ENCODE peak calls at places on chromosomes 5 and 9, in eight cellular contexts. W is mammary epithelial cell, U is adipocyte, M is ovary, Z is iPS DF 6.9, O is lung, G is spleen, X is heart right ventricle. F is an unnamed sample. For H3K4me1, the result is how much of the 10 kb centered on the place peaks cover.

GRCh38 chr9:121684381-121685145 is 33.1 kb downstream of the DAB2IP start:
- DNase-seq in W (no peak), U (peak), M (peak), Z (no peak), O (no peak), G (peak), X (no peak), F (peak)

GRCh38 chr5:36502608-36503007 is 103.8 kb upstream of the SLC1A3 start:
- DNase-seq in W (peak), U (peak), M (no peak), Z (no peak), O (no peak), G (no peak), X (no peak), F (peak)

GRCh38 chr9:79026311-79026710 is 545.5 kb upstream of the TLE4 start:
- DNase-seq in W (peak), U (no peak), M (no peak), Z (no peak), O (no peak), G (no peak), X (no peak), F (no peak)

GRCh38 chr9:16316406-16316805 is 554.1 kb downstream of the BNC2 start:
- DNase-seq in W (no peak), U (no peak), M (no peak), Z (no peak), O (no peak), G (no peak), X (no peak), F (no peak)

GRCh38 chr5:122163151-122164069 is 34.1 kb downstream of the ZNF474 start:
- DNase-seq in W (peak), U (peak), M (peak), Z (no peak), O (no peak), G (no peak), X (no peak), F (peak)

GRCh38 chr9:99605016-99605743 is 216.5 kb upstream of the NR4A3 start:
- DNase-seq in W (no peak), U (no peak), M (no peak), Z (no peak), O (no peak), G (no peak), X (no peak), F (no peak)

GRCh38 chr5:178496219-178496618 is 94.0 kb downstream of the COL23A1 start:
- DNase-seq in W (no peak), U (no peak), M (no peak), Z (no peak), O (no peak), G (no peak), X (no peak), F (no peak)

GRCh38 chr5:9653811-9654210 is 23.7 kb upstream of the TAS2R1 start:
- DNase-seq in W (peak), U (peak), M (no peak), Z (no peak), O (no peak), G (no peak), X (peak), F (peak)

GRCh38 chr9:6024035-6024554 is 8.7 kb upstream of the RANBP6 start:
- DNase-seq in W (no peak), U (peak), M (no peak), Z (no peak), O (no peak), G (no peak), X (no peak), F (peak)

GRCh38 chr5:91885291-91886265 is 502.5 kb upstream of the ARRDC3 start:
- DNase-seq in W (no peak), U (peak), M (no peak), Z (no peak), O (no peak), G (no peak), X (no peak), F (no peak)

GRCh38 chr5:11912-12311 is 80.1 kb upstream of the PLEKHG4B start:
- DNase-seq in W (no peak), U (peak), M (no peak), Z (no peak), O (no peak), G (no peak), X (no peak), F (peak)

DNA sequence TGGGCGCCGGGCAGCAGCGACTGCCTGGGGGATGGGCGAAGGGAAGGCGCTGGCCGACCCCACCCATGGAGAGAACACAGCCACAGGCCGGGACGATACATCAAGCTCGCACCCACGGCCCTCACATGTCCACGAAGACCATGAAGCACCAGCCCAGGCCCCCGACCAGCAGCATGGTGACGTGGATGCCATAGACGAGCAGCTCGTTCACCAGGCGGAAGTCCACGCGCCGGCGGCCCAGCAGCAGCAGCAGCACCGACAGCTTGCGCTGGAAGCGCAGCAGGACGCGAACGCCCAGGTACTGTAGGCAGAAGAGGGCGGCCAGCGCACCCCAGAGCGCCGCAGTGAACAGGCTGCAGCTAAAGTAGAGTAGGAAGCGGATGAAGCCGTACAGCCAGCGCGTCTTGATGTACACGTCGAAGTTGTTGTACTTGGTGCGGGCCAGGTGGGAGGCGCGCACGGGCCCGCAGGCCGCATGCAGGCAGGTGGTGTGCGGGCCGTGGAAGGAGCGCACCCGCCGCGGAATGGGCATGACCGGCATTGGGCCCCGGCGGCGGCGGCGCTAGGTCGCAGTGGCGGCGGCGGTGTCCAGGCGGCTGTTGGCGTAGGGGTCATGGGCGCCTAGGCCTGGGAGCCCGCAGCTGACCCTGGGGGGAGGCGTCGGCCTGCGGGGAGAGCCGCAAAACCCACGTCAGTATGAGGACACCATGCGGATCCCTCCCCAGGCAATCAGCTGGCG is 2.1 kb downstream of the TMEM250 start:
- DNase-seq in W (no peak), U (no peak), M (no peak), Z (no peak), O (no peak), G (no peak), X (no peak), F (no peak)
- H3K4me1 ChIP-seq in W (under half), U (under half), M (under half), Z (under half), O (under half), G (under half), X (under half), F (under half)

DNA sequence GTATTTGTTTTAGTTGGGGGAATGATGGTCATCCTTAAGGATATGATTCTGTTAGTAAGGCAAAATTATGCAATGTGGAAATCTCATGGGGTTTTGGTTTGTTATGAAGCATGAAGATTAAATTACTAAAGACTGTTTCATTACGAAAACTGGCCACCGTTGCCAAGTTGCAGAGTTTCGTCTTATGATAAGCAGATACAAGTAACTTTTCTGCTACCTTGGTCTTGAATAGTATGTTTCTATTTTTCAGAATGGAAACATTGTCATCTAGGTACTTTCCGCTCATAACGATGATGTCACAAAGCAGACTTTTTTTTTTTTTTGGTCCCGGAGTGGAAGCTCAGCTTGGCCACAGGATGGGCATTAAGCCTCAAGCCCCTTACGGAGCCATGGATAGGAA is 4.2 kb downstream of the CCNI2 start:
- DNase-seq in W (peak), U (peak), M (peak), Z (no peak), O (no peak), G (no peak), X (no peak), F (no peak)
- H3K4me1 ChIP-seq in W (under half), U (under half), M (under half), Z (under half), O (under half), G (under half), X (under half), F (under half)

DNA sequence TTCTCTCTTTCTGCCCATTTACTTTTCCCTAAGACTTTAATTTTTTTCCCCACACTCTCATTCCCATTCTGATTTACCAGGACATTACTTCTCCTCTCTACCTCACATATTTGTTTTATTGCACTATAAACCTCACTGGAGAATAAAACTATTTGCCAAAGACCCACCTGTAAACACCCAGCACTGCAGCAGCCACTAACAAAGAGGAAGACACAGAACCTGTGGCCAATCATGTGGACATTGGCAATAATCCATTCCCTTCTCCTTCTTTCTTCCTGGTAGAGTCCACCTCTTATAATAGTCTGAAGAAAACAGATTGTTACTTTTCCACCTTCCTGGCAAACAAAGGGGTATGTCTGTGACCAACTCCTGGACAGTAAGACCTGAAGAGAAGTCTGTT is 8.3 kb upstream of the THBS4 start:
- DNase-seq in W (no peak), U (no peak), M (no peak), Z (no peak), O (no peak), G (no peak), X (no peak), F (no peak)
- H3K4me1 ChIP-seq in W (under half), U (under half), M (under half), Z (under half), O (under half), G (under half), X (under half), F (under half)

GRCh38 chr5:98780390-98780789 is 6.9 kb downstream of the RGMB start:
- DNase-seq in W (no peak), U (no peak), M (no peak), Z (no peak), O (no peak), G (no peak), X (no peak), F (peak)

GRCh38 chr5:98783051-98783649 is 9.7 kb downstream of the RGMB start:
- DNase-seq in W (no peak), U (no peak), M (no peak), Z (no peak), O (no peak), G (no peak), X (no peak), F (no peak)

GRCh38 chr5:98784411-98784810 is 10.9 kb downstream of the RGMB start:
- DNase-seq in W (no peak), U (peak), M (no peak), Z (no peak), O (no peak), G (no peak), X (no peak), F (no peak)

GRCh38 chr5:98781520-98781919 is 8.1 kb downstream of the RGMB start:
- DNase-seq in W (no peak), U (no peak), M (no peak), Z (no peak), O (no peak), G (no peak), X (no peak), F (no peak)

DNA sequence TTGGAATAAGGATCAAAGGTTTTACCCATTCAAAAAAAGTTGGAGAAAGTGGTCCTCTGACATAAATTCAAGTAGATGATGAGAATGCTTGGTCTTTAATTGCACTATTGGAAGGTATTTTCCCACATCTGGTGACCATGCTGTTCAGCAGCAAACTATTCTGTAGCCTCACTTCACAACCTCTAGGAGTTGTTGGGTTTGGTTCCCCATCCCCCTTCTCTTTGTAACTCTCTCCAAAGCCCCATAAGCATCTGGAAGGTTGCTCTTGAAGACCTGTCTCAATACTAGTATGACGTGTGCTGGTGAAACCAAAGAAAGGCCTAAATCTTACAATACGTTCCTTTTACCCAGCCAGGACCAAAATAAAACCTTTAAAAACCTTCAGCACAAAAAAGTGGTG is 8.5 kb downstream of the RGMB start:
- DNase-seq in W (no peak), U (no peak), M (no peak), Z (no peak), O (no peak), G (no peak), X (no peak), F (no peak)
- H3K4me1 ChIP-seq in W (under half), U (half or more), M (under half), Z (under half), O (under half), G (under half), X (under half), F (half or more)

GRCh38 chr5:17190242-17190778 is 27.1 kb upstream of the BASP1 start:
- DNase-seq in W (peak), U (peak), M (peak), Z (no peak), O (no peak), G (no peak), X (peak), F (peak)
- H3K4me1 ChIP-seq in W (under half), U (under half), M (under half), Z (under half), O (under half), G (under half), X (under half), F (half or more)

GRCh38 chr9:34510032-34510431 is 12.8 kb downstream of the ENHO start:
- DNase-seq in W (no peak), U (no peak), M (no peak), Z (no peak), O (no peak), G (no peak), X (no peak), F (no peak)

GRCh38 chr9:34511160-34511513 is 11.7 kb downstream of the ENHO start:
- DNase-seq in W (no peak), U (no peak), M (no peak), Z (no peak), O (no peak), G (no peak), X (no peak), F (no peak)

GRCh38 chr9:34508951-34509350 is 13.8 kb downstream of the ENHO start:
- DNase-seq in W (no peak), U (no peak), M (no peak), Z (no peak), O (no peak), G (no peak), X (no peak), F (no peak)

GRCh38 chr9:34512131-34513078 is 10.4 kb downstream of the ENHO start:
- DNase-seq in W (no peak), U (no peak), M (no peak), Z (no peak), O (no peak), G (no peak), X (no peak), F (no peak)

GRCh38 chr9:34510506-34511159 is 12.2 kb downstream of the ENHO start:
- DNase-seq in W (no peak), U (no peak), M (no peak), Z (no peak), O (no peak), G (no peak), X (no peak), F (no peak)
- H3K4me1 ChIP-seq in W (under half), U (under half), M (under half), Z (under half), O (under half), G (under half), X (under half), F (under half)

GRCh38 chr5:151064916-151065499 is 15.8 kb downstream of the TNIP1 start:
- DNase-seq in W (no peak), U (no peak), M (no peak), Z (no peak), O (no peak), G (peak), X (no peak), F (no peak)
- H3K4me1 ChIP-seq in W (under half), U (half or more), M (under half), Z (under half), O (half or more), G (half or more), X (half or more), F (under half)

GRCh38 chr5:52800394-52801213 is 12.9 kb downstream of the ITGA1 start:
- DNase-seq in W (peak), U (peak), M (peak), Z (no peak), O (peak), G (peak), X (peak), F (peak)

GRCh38 chr5:52804359-52804758 is 16.6 kb downstream of the ITGA1 start:
- DNase-seq in W (peak), U (no peak), M (no peak), Z (no peak), O (no peak), G (no peak), X (no peak), F (no peak)

GRCh38 chr5:52799983-52800393 is 12.3 kb downstream of the ITGA1 start:
- DNase-seq in W (peak), U (peak), M (peak), Z (peak), O (peak), G (peak), X (peak), F (peak)

GRCh38 chr5:52801329-52801728 is 13.6 kb downstream of the ITGA1 start:
- DNase-seq in W (peak), U (peak), M (no peak), Z (no peak), O (no peak), G (no peak), X (no peak), F (peak)

GRCh38 chr5:52802272-52803011 is 14.7 kb downstream of the ITGA1 start:
- DNase-seq in W (no peak), U (no peak), M (no peak), Z (no peak), O (no peak), G (no peak), X (no peak), F (no peak)
- H3K4me1 ChIP-seq in W (under half), U (half or more), M (under half), Z (under half), O (under half), G (half or more), X (half or more), F (under half)

DNA sequence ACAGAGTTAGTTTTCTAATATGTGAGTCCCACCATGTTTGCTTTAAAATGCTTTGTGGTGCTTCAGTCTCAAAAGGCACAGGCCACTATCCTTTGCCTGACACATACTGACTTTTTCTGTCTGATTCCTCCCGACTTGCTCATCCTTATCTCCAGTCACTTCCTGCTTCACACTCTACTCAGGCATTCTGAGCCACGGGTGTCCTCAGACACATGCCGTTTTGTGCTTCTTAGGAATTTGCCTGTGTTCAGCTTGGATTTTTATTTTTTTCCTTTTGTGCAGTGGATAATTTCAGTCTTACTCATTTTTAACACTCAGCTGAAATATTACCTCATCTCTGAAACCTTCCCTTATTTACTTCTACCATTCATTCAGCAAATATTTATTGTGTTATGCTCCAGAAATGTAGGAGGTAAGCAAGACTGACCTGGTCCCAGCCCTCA is 54.1 kb downstream of the MAN2A1 start:
- DNase-seq in W (peak), U (peak), M (no peak), Z (no peak), O (no peak), G (no peak), X (no peak), F (peak)
- H3K4me1 ChIP-seq in W (under half), U (under half), M (under half), Z (under half), O (under half), G (under half), X (under half), F (under half)

DNA sequence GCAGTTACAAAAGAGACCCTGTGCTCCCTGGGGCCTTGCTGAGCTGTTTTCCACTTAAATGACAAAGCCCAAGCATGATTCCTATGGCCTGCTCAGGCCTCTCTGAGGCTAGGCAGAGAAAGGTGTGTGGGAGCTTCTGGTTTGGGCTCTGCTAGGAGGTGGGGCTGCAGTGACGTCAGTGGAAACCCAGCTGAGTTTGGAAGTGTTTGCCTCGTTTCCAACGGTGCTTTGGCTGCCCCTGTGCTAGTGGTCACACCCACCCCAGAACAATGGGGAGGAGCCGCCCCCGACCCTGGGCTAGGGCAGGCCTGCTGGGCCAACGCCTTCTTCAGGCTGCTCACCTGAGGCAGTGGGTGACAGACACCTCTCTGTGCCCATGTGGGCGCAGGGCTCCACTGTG is 10.4 kb downstream of the ANGPTL2 start:
- DNase-seq in W (no peak), U (no peak), M (peak), Z (peak), O (no peak), G (no peak), X (peak), F (no peak)
- H3K4me1 ChIP-seq in W (under half), U (under half), M (under half), Z (under half), O (under half), G (under half), X (half or more), F (under half)